ENCODE peak calls at places on chromosomes 6 and 20, in six cellular contexts. Z, K, R, S, V and U are unnamed samples.

GRCh38 chr6:40586800-40587201 is 363 bp downstream of the LRFN2 start:
- DNase-seq in S (no peak), R (no peak), Z (peak; percentile 43), V (no peak), K (no peak), U (no peak)

GRCh38 chr6:45377041-45377554 is 636 bp downstream of the SUPT3H start:
- DNase-seq in Z (no peak), K (no peak), S (no peak), R (no peak), V (peak; percentile 72), U (no peak)

GRCh38 chr20:35757098-35757705 is 14.6 kb upstream of the PHF20 start:
- DNase-seq in K (no peak), R (no peak), Z (no peak), V (no peak), S (no peak), U (no peak)

GRCh38 chr20:53930651-53931504 is 139.5 kb downstream of the BCAS1 start:
- DNase-seq in R (no peak), K (no peak), S (no peak), V (no peak), Z (no peak), U (no peak)

GRCh38 chr20:38220587-38220986 is 39.9 kb downstream of the KIAA1755 start:
- DNase-seq in K (no peak), Z (no peak), S (no peak), V (no peak), R (no peak), U (no peak)

GRCh38 chr20:32437391-32438074 is 79.4 kb downstream of the ASXL1 start:
- DNase-seq in R (no peak), S (no peak), V (no peak), K (no peak), Z (no peak), U (peak; percentile 37)

GRCh38 chr6:169406794-169407193 is 153.1 kb upstream of the THBS2 start:
- DNase-seq in S (no peak), K (no peak), V (no peak), Z (no peak), R (no peak), U (no peak)

GRCh38 chr6:166784691-166785090 is 157.6 kb upstream of the RPS6KA2 start:
- DNase-seq in K (no peak), Z (no peak), V (no peak), R (no peak), S (no peak), U (peak; percentile 8)

GRCh38 chr20:21901470-21902275 is 196.2 kb downstream of the PAX1 start:
- DNase-seq in S (no peak), R (peak; percentile 56), V (peak; percentile 89), Z (no peak), K (no peak), U (no peak)

GRCh38 chr6:131949615-131949908 is 1.6 kb downstream of the CCN2 start:
- DNase-seq in K (no peak), V (peak; percentile 50), S (no peak), Z (no peak), R (no peak), U (peak; percentile 86)

GRCh38 chr6:37168809-37169457 is 1.0 kb upstream of the PIM1 start:
- DNase-seq in S (no peak), V (peak; percentile 34), Z (no peak), R (no peak), K (no peak), U (peak; percentile 52)

DNA sequence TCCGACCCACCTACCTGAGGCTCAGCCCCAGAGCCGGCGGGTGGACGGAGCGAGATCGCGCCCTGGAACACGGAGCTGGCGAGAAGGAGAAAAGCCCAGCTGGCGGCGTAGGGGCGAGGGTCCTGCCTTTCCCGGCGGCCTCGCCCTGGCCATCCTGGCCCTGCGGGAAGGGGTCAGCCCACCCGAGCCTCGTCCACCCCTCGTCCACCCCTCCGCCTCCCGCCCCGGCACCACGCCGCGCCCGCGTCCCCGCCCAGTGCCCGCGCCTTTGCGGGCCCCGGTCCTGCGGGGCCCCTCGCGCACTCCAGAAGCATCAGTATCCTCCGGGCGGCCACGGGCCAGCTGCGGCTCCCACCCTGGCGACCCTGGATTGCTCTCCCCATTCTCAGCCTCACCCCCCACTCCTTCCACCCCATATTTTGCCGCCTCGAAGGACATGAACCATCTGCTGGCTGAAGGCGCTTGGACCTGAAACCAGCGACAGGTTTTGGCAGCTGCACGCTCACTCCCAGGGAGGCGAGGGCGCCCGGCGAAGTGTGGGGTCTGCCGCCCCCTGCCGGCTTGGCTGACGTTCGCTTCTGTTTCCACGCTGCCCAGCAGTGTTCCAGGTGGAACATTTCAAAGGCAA is 65.1 kb downstream of the PLG start:
- DNase-seq in V (peak; percentile 40), S (no peak), Z (peak; percentile 87), K (peak; percentile 50), R (peak; percentile 57), U (no peak)
- H3K4me3 ChIP-seq in V (peak overlapping the region; percentile 4), S (no peak overlapping the region), Z (peak overlapping the region; percentile 59), K (no peak overlapping the region), R (peak overlapping the region; percentile 60), U (no peak overlapping the region)

GRCh38 chr6:11042750-11043551 is 1.2 kb downstream of the ELOVL2 start:
- DNase-seq in S (no peak), K (no peak), R (no peak), Z (no peak), V (no peak), U (no peak)
- H3K27ac ChIP-seq in S (no peak overlapping the region), K (no peak overlapping the region), R (peak overlapping the region; percentile 52), Z (no peak overlapping the region), V (no peak overlapping the region), U (no peak overlapping the region)

DNA sequence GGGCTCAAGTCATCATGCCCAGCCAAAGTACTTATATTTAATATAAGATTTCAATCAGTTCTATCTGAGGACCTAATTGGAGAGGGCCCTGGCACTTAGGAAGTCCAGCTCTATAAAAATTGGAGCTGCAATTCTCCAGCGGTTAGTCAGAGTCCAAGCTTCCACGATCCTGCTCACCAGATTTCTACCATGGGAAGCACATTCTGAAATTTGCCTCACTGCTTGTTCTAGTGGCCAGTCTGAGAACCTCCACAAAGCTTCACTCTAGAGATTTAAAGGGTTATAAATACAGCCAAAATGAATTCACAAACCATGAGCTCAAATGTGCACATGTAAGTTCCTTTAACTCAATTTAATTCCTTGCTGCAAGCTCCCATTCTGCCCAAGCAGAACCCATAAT is 33.5 kb downstream of the PNLDC1 start:
- DNase-seq in S (no peak), V (no peak), K (no peak), R (no peak), Z (no peak), U (no peak)
- H3K27me3 ChIP-seq in S (no peaks in the 10 kb centered on the region), V (no peaks in the 10 kb centered on the region), K (no peaks in the 10 kb centered on the region), R (peaks cover 14% of the 10 kb centered on the region), Z (no peaks in the 10 kb centered on the region), U (no peaks in the 10 kb centered on the region)

GRCh38 chr6:98842489-98843180 is 8.3 kb downstream of the POU3F2 start:
- DNase-seq in S (no peak), Z (no peak), V (no peak), K (no peak), R (no peak), U (no peak)

GRCh38 chr6:98843274-98844243 is 9.2 kb downstream of the POU3F2 start:
- DNase-seq in R (no peak), Z (no peak), V (no peak), S (no peak), K (no peak), U (no peak)

GRCh38 chr6:98845201-98846020 is 11.0 kb downstream of the POU3F2 start:
- DNase-seq in K (peak; percentile 68), V (peak; percentile 71), S (peak; percentile 56), R (peak; percentile 73), Z (peak; percentile 76), U (peak; percentile 57)

GRCh38 chr6:98846021-98846380 is 11.6 kb downstream of the POU3F2 start:
- DNase-seq in V (no peak), S (no peak), Z (no peak), R (no peak), K (no peak), U (no peak)

GRCh38 chr6:98844244-98845161 is 10.1 kb downstream of the POU3F2 start:
- DNase-seq in V (no peak), Z (no peak), R (no peak), K (no peak), S (no peak), U (no peak)
- H3K4me3 ChIP-seq in V (peak overlapping the region; percentile 50), Z (no peak overlapping the region), R (peak overlapping the region; percentile 57), K (no peak overlapping the region), S (no peak overlapping the region), U (peak overlapping the region; percentile 2)

GRCh38 chr6:114053791-114054190 is 82.8 kb upstream of the HDAC2 start:
- DNase-seq in S (no peak), R (no peak), V (no peak), Z (no peak), K (no peak), U (no peak)

GRCh38 chr6:114055319-114055718 is 84.4 kb upstream of the HDAC2 start:
- DNase-seq in S (no peak), R (no peak), K (no peak), V (no peak), Z (no peak), U (no peak)

GRCh38 chr6:114052141-114052540 is 81.2 kb upstream of the HDAC2 start:
- DNase-seq in Z (no peak), V (no peak), S (no peak), R (no peak), K (no peak), U (no peak)

GRCh38 chr6:114049367-114049966 is 78.5 kb upstream of the HDAC2 start:
- DNase-seq in V (no peak), K (no peak), R (no peak), Z (no peak), S (no peak), U (no peak)

GRCh38 chr6:114051031-114051430 is 80.1 kb upstream of the HDAC2 start:
- DNase-seq in V (no peak), K (no peak), R (no peak), S (no peak), Z (no peak), U (no peak)
- H3K27ac ChIP-seq in V (no peak overlapping the region), K (no peak overlapping the region), R (no peak overlapping the region), S (no peak overlapping the region), Z (no peak overlapping the region), U (no peak overlapping the region)

GRCh38 chr6:28657367-28657755 is 131.7 kb downstream of the GPX5 start:
- DNase-seq in R (no peak), Z (no peak), V (no peak), K (no peak), S (no peak), U (no peak)
- H3K27me3 ChIP-seq in R (peaks cover 98% of the 10 kb centered on the region), Z (no peaks in the 10 kb centered on the region), V (no peaks in the 10 kb centered on the region), K (peaks cover 9% of the 10 kb centered on the region), S (peaks cover 12% of the 10 kb centered on the region), U (peaks cover 16% of the 10 kb centered on the region)

DNA sequence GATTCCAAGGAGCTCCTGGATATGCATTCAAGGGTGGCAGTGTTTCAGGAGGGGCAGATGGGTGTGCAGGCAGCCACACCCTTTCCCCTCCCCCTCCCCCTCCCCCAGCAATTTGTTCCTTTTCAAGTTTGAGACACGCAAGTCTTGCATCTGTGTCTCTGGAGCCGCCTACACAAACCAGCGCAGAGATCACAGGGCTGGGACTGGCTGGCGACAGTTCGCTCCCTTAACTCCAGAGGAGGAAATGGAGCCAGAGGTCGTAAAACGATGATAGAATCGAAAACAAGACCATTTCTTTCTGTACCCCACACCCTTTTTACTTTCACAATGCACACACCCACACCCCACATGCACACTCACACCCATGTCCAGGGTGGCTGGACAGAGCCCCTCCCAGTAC is 163.1 kb downstream of the LY86 start:
- DNase-seq in K (peak; percentile 29), S (no peak), R (no peak), V (peak; percentile 28), Z (no peak), U (no peak)
- H3K4me3 ChIP-seq in K (no peak overlapping the region), S (no peak overlapping the region), R (no peak overlapping the region), V (no peak overlapping the region), Z (no peak overlapping the region), U (no peak overlapping the region)

GRCh38 chr20:57379263-57379647 is 11.9 kb upstream of the RBM38 start:
- DNase-seq in K (no peak), S (no peak), V (no peak), R (no peak), Z (no peak), U (no peak)
- H3K27ac ChIP-seq in K (no peak overlapping the region), S (no peak overlapping the region), V (no peak overlapping the region), R (no peak overlapping the region), Z (no peak overlapping the region), U (no peak overlapping the region)